ENCODE peak calls at places on chromosomes 16 and 17, in nine cellular contexts. One of them, this sample, is unnamed.

GRCh38 chr17:75876938-75877751 is 1.2 kb downstream of the TRIM47 start:
- DNase-seq in IMR-90: peak
- DNase-seq in fibroblast of mammary gland: peak
- DNase-seq in cardiac muscle cell: peak
- DNase-seq in GM13976: no peak
- DNase-seq in HFFc6: peak
- DNase-seq in progenitor cell of endocrine pancreas: no peak
- DNase-seq in GM13977: no peak
- DNase-seq in RWPE1: peak
- DNase-seq in this sample: peak

GRCh38 chr16:56871172-56871593 is 6.2 kb downstream of the SLC12A3 start:
- DNase-seq in IMR-90: peak
- DNase-seq in fibroblast of mammary gland: peak
- DNase-seq in cardiac muscle cell: peak
- DNase-seq in GM13976: peak
- DNase-seq in HFFc6: peak
- DNase-seq in progenitor cell of endocrine pancreas: no peak
- DNase-seq in GM13977: peak
- DNase-seq in RWPE1: peak
- DNase-seq in this sample: no peak

GRCh38 chr17:76261421-76262215 is 3.5 kb upstream of the UBALD2 start:
- DNase-seq in IMR-90: peak
- DNase-seq in fibroblast of mammary gland: peak
- DNase-seq in cardiac muscle cell: no peak
- DNase-seq in GM13976: peak
- DNase-seq in HFFc6: no peak
- DNase-seq in progenitor cell of endocrine pancreas: no peak
- DNase-seq in GM13977: peak
- DNase-seq in RWPE1: no peak
- DNase-seq in this sample: no peak

GRCh38 chr16:47142469-47143328 is 1.0 kb downstream of the NETO2 start:
- DNase-seq in IMR-90: peak
- DNase-seq in fibroblast of mammary gland: peak
- DNase-seq in cardiac muscle cell: peak
- DNase-seq in GM13976: peak
- DNase-seq in HFFc6: peak
- DNase-seq in progenitor cell of endocrine pancreas: peak
- DNase-seq in GM13977: peak
- DNase-seq in RWPE1: peak
- DNase-seq in this sample: peak

GRCh38 chr16:17467923-17468540 is 2.7 kb downstream of the XYLT1 start:
- DNase-seq in IMR-90: peak
- DNase-seq in fibroblast of mammary gland: peak
- DNase-seq in cardiac muscle cell: peak
- DNase-seq in GM13976: no peak
- DNase-seq in HFFc6: peak
- DNase-seq in progenitor cell of endocrine pancreas: peak
- DNase-seq in GM13977: no peak
- DNase-seq in RWPE1: no peak
- DNase-seq in this sample: no peak

GRCh38 chr16:8736123-8736680 is 61.2 kb downstream of the TMEM186 start:
- DNase-seq in IMR-90: no peak
- DNase-seq in fibroblast of mammary gland: no peak
- DNase-seq in cardiac muscle cell: no peak
- DNase-seq in GM13976: no peak
- DNase-seq in HFFc6: no peak
- DNase-seq in progenitor cell of endocrine pancreas: no peak
- DNase-seq in GM13977: no peak
- DNase-seq in RWPE1: no peak
- DNase-seq in this sample: no peak

GRCh38 chr16:55056585-55057520 is 126.2 kb downstream of the IRX5 start:
- DNase-seq in IMR-90: no peak
- DNase-seq in fibroblast of mammary gland: no peak
- DNase-seq in cardiac muscle cell: peak
- DNase-seq in GM13976: no peak
- DNase-seq in HFFc6: no peak
- DNase-seq in progenitor cell of endocrine pancreas: peak
- DNase-seq in GM13977: no peak
- DNase-seq in RWPE1: no peak
- DNase-seq in this sample: no peak

GRCh38 chr17:9557846-9558245 is 17.8 kb downstream of the STX8 start:
- DNase-seq in IMR-90: no peak
- DNase-seq in fibroblast of mammary gland: peak
- DNase-seq in cardiac muscle cell: no peak
- DNase-seq in GM13976: no peak
- DNase-seq in HFFc6: no peak
- DNase-seq in progenitor cell of endocrine pancreas: no peak
- DNase-seq in GM13977: no peak
- DNase-seq in RWPE1: no peak
- DNase-seq in this sample: no peak

GRCh38 chr16:22685162-22685830 is 128.7 kb upstream of the HS3ST2 start:
- DNase-seq in IMR-90: no peak
- DNase-seq in fibroblast of mammary gland: peak
- DNase-seq in cardiac muscle cell: no peak
- DNase-seq in GM13976: no peak
- DNase-seq in HFFc6: no peak
- DNase-seq in progenitor cell of endocrine pancreas: no peak
- DNase-seq in GM13977: no peak
- DNase-seq in RWPE1: no peak
- DNase-seq in this sample: no peak

GRCh38 chr17:55691666-55692065 is 31.0 kb downstream of the TMEM100 start:
- DNase-seq in IMR-90: no peak
- DNase-seq in fibroblast of mammary gland: no peak
- DNase-seq in cardiac muscle cell: no peak
- DNase-seq in GM13976: no peak
- DNase-seq in HFFc6: no peak
- DNase-seq in progenitor cell of endocrine pancreas: no peak
- DNase-seq in GM13977: no peak
- DNase-seq in RWPE1: no peak
- DNase-seq in this sample: no peak

GRCh38 chr16:88770459-88771293 is 14.3 kb downstream of the PIEZO1 start:
- DNase-seq in IMR-90: peak
- DNase-seq in fibroblast of mammary gland: peak
- DNase-seq in cardiac muscle cell: peak
- DNase-seq in GM13976: no peak
- DNase-seq in HFFc6: no peak
- DNase-seq in progenitor cell of endocrine pancreas: no peak
- DNase-seq in GM13977: no peak
- DNase-seq in RWPE1: peak
- DNase-seq in this sample: no peak

GRCh38 chr16:70715860-70716357 is 30.1 kb upstream of the MTSS2 start:
- DNase-seq in IMR-90: peak
- DNase-seq in fibroblast of mammary gland: no peak
- DNase-seq in cardiac muscle cell: peak
- DNase-seq in GM13976: no peak
- DNase-seq in HFFc6: no peak
- DNase-seq in progenitor cell of endocrine pancreas: no peak
- DNase-seq in GM13977: no peak
- DNase-seq in RWPE1: no peak
- DNase-seq in this sample: no peak

GRCh38 chr16:83992624-83993023 is 24.6 kb downstream of the NECAB2 start:
- DNase-seq in IMR-90: peak
- DNase-seq in fibroblast of mammary gland: peak
- DNase-seq in cardiac muscle cell: peak
- DNase-seq in GM13976: no peak
- DNase-seq in HFFc6: peak
- DNase-seq in progenitor cell of endocrine pancreas: no peak
- DNase-seq in GM13977: no peak
- DNase-seq in RWPE1: no peak
- DNase-seq in this sample: no peak

DNA sequence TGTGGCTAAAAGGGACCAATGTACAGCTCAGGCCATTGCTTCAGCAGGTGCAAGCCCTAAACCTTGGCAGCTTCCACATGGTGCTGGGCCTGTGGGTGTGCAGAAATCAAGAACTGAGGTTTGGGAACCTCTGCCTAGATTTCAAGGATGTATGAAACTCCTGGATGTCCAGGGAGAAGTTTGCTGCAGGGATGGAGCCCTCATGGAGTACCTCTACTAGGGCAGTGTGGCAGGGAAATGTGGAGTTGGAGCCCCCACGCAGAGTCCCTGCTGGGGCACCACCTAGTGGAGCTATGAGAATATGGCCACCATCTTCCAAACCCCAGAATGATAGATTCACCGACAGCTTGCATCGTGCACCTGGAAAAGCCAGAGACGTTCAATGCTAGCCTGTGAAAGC is 13.0 kb downstream of the EFCAB5 start:
- DNase-seq in IMR-90: no peak
- DNase-seq in fibroblast of mammary gland: no peak
- DNase-seq in cardiac muscle cell: no peak
- DNase-seq in GM13976: no peak
- DNase-seq in HFFc6: no peak
- DNase-seq in progenitor cell of endocrine pancreas: no peak
- DNase-seq in GM13977: no peak
- DNase-seq in RWPE1: no peak
- DNase-seq in this sample: no peak
- TF ChIP-seq CTCF in IMR-90: no peak
- TF ChIP-seq CTCF in fibroblast of mammary gland: peak
- TF ChIP-seq CTCF in cardiac muscle cell: peak
- TF ChIP-seq CTCF in GM13976: no peak
- TF ChIP-seq CTCF in HFFc6: peak
- TF ChIP-seq CTCF in progenitor cell of endocrine pancreas: no peak
- TF ChIP-seq CTCF in GM13977: no peak
- TF ChIP-seq CTCF in RWPE1: no peak
- TF ChIP-seq CTCF in this sample: no peak

GRCh38 chr16:543301-544164 is 16.0 kb downstream of the CAPN15 start:
- DNase-seq in IMR-90: no peak
- DNase-seq in fibroblast of mammary gland: no peak
- DNase-seq in cardiac muscle cell: no peak
- DNase-seq in GM13976: no peak
- DNase-seq in HFFc6: no peak
- DNase-seq in progenitor cell of endocrine pancreas: no peak
- DNase-seq in GM13977: no peak
- DNase-seq in RWPE1: no peak
- DNase-seq in this sample: no peak

GRCh38 chr16:548586-548985 is 11.6 kb upstream of the PRR35 start:
- DNase-seq in IMR-90: no peak
- DNase-seq in fibroblast of mammary gland: no peak
- DNase-seq in cardiac muscle cell: no peak
- DNase-seq in GM13976: no peak
- DNase-seq in HFFc6: no peak
- DNase-seq in progenitor cell of endocrine pancreas: no peak
- DNase-seq in GM13977: no peak
- DNase-seq in RWPE1: no peak
- DNase-seq in this sample: no peak

GRCh38 chr16:549544-550263 is 10.5 kb upstream of the PRR35 start:
- DNase-seq in IMR-90: no peak
- DNase-seq in fibroblast of mammary gland: no peak
- DNase-seq in cardiac muscle cell: no peak
- DNase-seq in GM13976: no peak
- DNase-seq in HFFc6: no peak
- DNase-seq in progenitor cell of endocrine pancreas: no peak
- DNase-seq in GM13977: no peak
- DNase-seq in RWPE1: no peak
- DNase-seq in this sample: no peak

GRCh38 chr16:544517-544916 is 15.7 kb upstream of the PRR35 start:
- DNase-seq in IMR-90: no peak
- DNase-seq in fibroblast of mammary gland: no peak
- DNase-seq in cardiac muscle cell: no peak
- DNase-seq in GM13976: no peak
- DNase-seq in HFFc6: no peak
- DNase-seq in progenitor cell of endocrine pancreas: no peak
- DNase-seq in GM13977: no peak
- DNase-seq in RWPE1: no peak
- DNase-seq in this sample: no peak

DNA sequence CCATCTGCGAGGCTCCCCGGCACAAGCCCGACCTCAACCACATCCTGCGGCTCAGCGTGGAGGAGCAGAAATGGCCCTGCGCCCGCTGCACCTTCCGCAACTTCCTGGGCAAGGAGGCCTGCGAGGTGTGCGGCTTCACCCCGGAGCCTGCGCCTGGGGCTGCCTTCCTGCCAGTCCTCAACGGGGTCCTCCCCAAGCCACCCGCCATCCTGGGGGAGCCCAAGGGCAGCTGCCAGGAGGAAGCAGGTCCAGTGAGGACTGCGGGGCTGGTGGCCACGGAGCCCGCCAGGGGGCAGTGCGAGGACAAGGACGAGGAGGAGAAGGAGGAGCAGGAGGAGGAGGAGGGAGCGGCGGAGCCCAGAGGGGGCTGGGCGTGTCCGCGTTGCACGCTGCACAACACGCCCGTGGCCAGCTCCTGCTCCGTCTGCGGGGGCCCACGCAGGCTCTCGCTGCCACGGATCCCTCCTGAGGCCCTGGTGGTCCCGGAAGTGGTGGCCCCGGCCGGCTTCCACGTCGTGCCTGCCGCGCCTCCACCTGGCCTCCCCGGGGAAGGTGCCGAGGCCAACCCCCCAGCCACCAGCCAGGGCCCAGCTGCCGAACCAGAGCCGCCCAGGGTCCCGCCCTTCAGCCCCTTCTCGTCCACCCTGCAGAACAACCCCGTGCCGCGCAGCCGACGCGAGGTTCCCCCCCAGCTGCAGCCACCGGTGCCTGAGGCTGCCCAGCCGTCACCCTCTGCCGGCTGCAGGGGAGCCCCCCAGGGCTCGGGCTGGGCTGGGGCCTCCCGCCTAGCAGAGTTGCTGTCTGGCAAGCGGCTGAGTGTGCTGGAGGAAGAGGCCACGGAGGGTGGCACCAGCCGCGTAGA is 13.1 kb upstream of the PRR35 start:
- DNase-seq in IMR-90: peak
- DNase-seq in fibroblast of mammary gland: peak
- DNase-seq in cardiac muscle cell: peak
- DNase-seq in GM13976: no peak
- DNase-seq in HFFc6: no peak
- DNase-seq in progenitor cell of endocrine pancreas: no peak
- DNase-seq in GM13977: peak
- DNase-seq in RWPE1: no peak
- DNase-seq in this sample: peak
- TF ChIP-seq CTCF in IMR-90: peak
- TF ChIP-seq CTCF in fibroblast of mammary gland: peak
- TF ChIP-seq CTCF in cardiac muscle cell: peak
- TF ChIP-seq CTCF in GM13976: no peak
- TF ChIP-seq CTCF in HFFc6: no peak
- TF ChIP-seq CTCF in progenitor cell of endocrine pancreas: peak
- TF ChIP-seq CTCF in GM13977: peak
- TF ChIP-seq CTCF in RWPE1: peak
- TF ChIP-seq CTCF in this sample: peak

DNA sequence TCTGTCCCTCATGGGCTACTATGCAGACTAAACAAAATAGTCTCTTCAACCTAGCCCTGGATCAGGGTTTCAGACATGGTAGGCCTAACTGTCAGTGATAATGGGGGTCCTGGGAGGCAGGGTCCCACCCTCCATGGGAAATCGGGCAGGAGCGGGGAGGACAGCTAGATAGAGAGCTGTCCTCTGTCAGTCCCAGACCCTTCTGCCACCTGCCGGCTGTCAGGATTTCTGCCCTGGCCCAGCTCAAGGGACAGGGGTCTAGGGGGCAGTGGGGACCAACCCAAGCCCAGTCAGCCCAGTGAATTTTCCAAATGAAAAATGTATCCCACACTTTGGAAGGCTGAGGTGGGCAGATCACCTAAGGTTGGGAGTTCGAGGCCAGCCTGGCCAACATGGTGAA is 5.3 kb downstream of the CA7 start:
- DNase-seq in IMR-90: no peak
- DNase-seq in fibroblast of mammary gland: no peak
- DNase-seq in cardiac muscle cell: no peak
- DNase-seq in GM13976: no peak
- DNase-seq in HFFc6: no peak
- DNase-seq in progenitor cell of endocrine pancreas: no peak
- DNase-seq in GM13977: no peak
- DNase-seq in RWPE1: no peak
- DNase-seq in this sample: no peak
- TF ChIP-seq CTCF in IMR-90: no peak
- TF ChIP-seq CTCF in fibroblast of mammary gland: no peak
- TF ChIP-seq CTCF in cardiac muscle cell: no peak
- TF ChIP-seq CTCF in GM13976: no peak
- TF ChIP-seq CTCF in HFFc6: no peak
- TF ChIP-seq CTCF in progenitor cell of endocrine pancreas: no peak
- TF ChIP-seq CTCF in GM13977: no peak
- TF ChIP-seq CTCF in RWPE1: no peak
- TF ChIP-seq CTCF in this sample: no peak

GRCh38 chr16:73057369-73058210 is 9.7 kb upstream of the ZFHX3 start:
- DNase-seq in IMR-90: no peak
- DNase-seq in fibroblast of mammary gland: no peak
- DNase-seq in cardiac muscle cell: peak
- DNase-seq in GM13976: peak
- DNase-seq in HFFc6: no peak
- DNase-seq in progenitor cell of endocrine pancreas: peak
- DNase-seq in GM13977: peak
- DNase-seq in RWPE1: no peak
- DNase-seq in this sample: no peak
- TF ChIP-seq CTCF in IMR-90: peak
- TF ChIP-seq CTCF in fibroblast of mammary gland: no peak
- TF ChIP-seq CTCF in cardiac muscle cell: peak
- TF ChIP-seq CTCF in GM13976: peak
- TF ChIP-seq CTCF in HFFc6: peak
- TF ChIP-seq CTCF in progenitor cell of endocrine pancreas: peak
- TF ChIP-seq CTCF in GM13977: peak
- TF ChIP-seq CTCF in RWPE1: peak
- TF ChIP-seq CTCF in this sample: no peak